ENCODE peak calls at places on chromosome 15, in nine cellular contexts. H is body of pancreas, N is lower leg skin, P is tibial nerve, Q is heart left ventricle, L is K562, X is thyroid gland, S is IMR-90, K is adrenal gland. V is an unnamed sample.

GRCh38 chr15:70752142-70752754 is 11.1 kb downstream of the UACA start:
- DNase-seq in H (no peak), N (peak; percentile 67), P (peak; percentile 71), Q (peak; percentile 83), L (no peak), X (no peak), S (no peak), K (no peak), V (no peak)

GRCh38 chr15:57510647-57511046 is 81.1 kb upstream of the MYZAP start:
- DNase-seq in H (peak; percentile 94), N (no peak), P (no peak), Q (peak; percentile 74), L (no peak), X (peak; percentile 54), S (peak; percentile 93), K (no peak), V (no peak)

GRCh38 chr15:29937956-29938355 is 115.7 kb upstream of the TJP1 start:
- DNase-seq in H (no peak), N (no peak), P (no peak), Q (no peak), L (no peak), X (no peak), S (peak; percentile 91), K (no peak), V (no peak)

GRCh38 chr15:35696767-35697231 is 150.8 kb upstream of the DPH6 start:
- DNase-seq in H (no peak), N (no peak), P (no peak), Q (no peak), L (peak; percentile 24), X (no peak), S (peak; percentile 93), K (no peak), V (peak; percentile 59)

GRCh38 chr15:100112061-100112420 is 229.7 kb downstream of the ADAMTS17 start:
- DNase-seq in H (no peak), N (no peak), P (no peak), Q (no peak), L (no peak), X (peak; percentile 31), S (no peak), K (no peak), V (no peak)

GRCh38 chr15:69956417-69956816 is 141.3 kb downstream of the TLE3 start:
- DNase-seq in H (no peak), N (no peak), P (no peak), Q (no peak), L (no peak), X (no peak), S (no peak), K (no peak), V (no peak)

GRCh38 chr15:36903922-36904479 is 196.3 kb downstream of the MEIS2 start:
- DNase-seq in H (peak; percentile 49), N (peak; percentile 50), P (no peak), Q (no peak), L (no peak), X (no peak), S (no peak), K (no peak), V (no peak)

GRCh38 chr15:66670698-66671580 is 31.1 kb upstream of the SMAD6 start:
- DNase-seq in H (peak; percentile 91), N (no peak), P (no peak), Q (no peak), L (peak; percentile 91), X (peak; percentile 44), S (no peak), K (no peak), V (no peak)

GRCh38 chr15:96272427-96272826 is 58.1 kb upstream of the NR2F2 start:
- DNase-seq in H (no peak), N (no peak), P (no peak), Q (no peak), L (no peak), X (no peak), S (no peak), K (no peak), V (no peak)

GRCh38 chr15:99564221-99565030 is 1.4 kb upstream of the MEF2A start:
- DNase-seq in H (peak; percentile 37), N (no peak), P (peak; percentile 38), Q (peak; percentile 54), L (no peak), X (peak; percentile 31), S (peak; percentile 13), K (peak; percentile 68), V (no peak)

GRCh38 chr15:70765504-70766281 is 2.3 kb upstream of the UACA start:
- DNase-seq in H (no peak), N (no peak), P (no peak), Q (no peak), L (no peak), X (no peak), S (peak; percentile 63), K (no peak), V (no peak)

GRCh38 chr15:76310470-76311070 is 699 bp downstream of the ETFA start:
- DNase-seq in H (no peak), N (no peak), P (no peak), Q (no peak), L (peak; percentile 47), X (peak; percentile 29), S (no peak), K (peak; percentile 55), V (peak; percentile 12)

GRCh38 chr15:60096157-60096556 is 92.0 kb downstream of the FOXB1 start:
- DNase-seq in H (no peak), N (no peak), P (no peak), Q (no peak), L (no peak), X (no peak), S (peak; percentile 47), K (no peak), V (no peak)

GRCh38 chr15:38843736-38844590 is 279.3 kb upstream of the RASGRP1 start:
- DNase-seq in H (no peak), N (no peak), P (no peak), Q (no peak), L (no peak), X (no peak), S (peak; percentile 81), K (no peak), V (peak; percentile 9)

GRCh38 chr15:58224068-58224467 is 85.9 kb downstream of the AQP9 start:
- DNase-seq in H (no peak), N (no peak), P (no peak), Q (peak; percentile 60), L (no peak), X (peak; percentile 45), S (no peak), K (no peak), V (no peak)

GRCh38 chr15:34304613-34305012 is 33.0 kb downstream of the SLC12A6 start:
- DNase-seq in H (no peak), N (no peak), P (no peak), Q (no peak), L (no peak), X (no peak), S (peak; percentile 82), K (no peak), V (no peak)

GRCh38 chr15:34679326-34679725 is 75.5 kb downstream of the GJD2 start:
- DNase-seq in H (no peak), N (no peak), P (no peak), Q (no peak), L (no peak), X (no peak), S (peak; percentile 15), K (no peak), V (no peak)

GRCh38 chr15:68795298-68795848 is 25.3 kb downstream of the ANP32A start:
- DNase-seq in H (peak; percentile 86), N (peak; percentile 95), P (peak; percentile 83), Q (peak; percentile 94), L (no peak), X (peak; percentile 93), S (peak; percentile 57), K (peak; percentile 72), V (no peak)

GRCh38 chr15:85831415-85832113 is 36.8 kb upstream of the KLHL25 start:
- DNase-seq in H (peak; percentile 77), N (peak; percentile 46), P (peak; percentile 82), Q (peak; percentile 60), L (peak; percentile 26), X (peak; percentile 69), S (peak; percentile 48), K (peak; percentile 82), V (peak; percentile 23)

GRCh38 chr15:80929225-80929624 is 60.4 kb downstream of the MESD start:
- DNase-seq in H (no peak), N (no peak), P (no peak), Q (no peak), L (no peak), X (no peak), S (peak; percentile 89), K (no peak), V (peak; percentile 81)

GRCh38 chr15:62889734-62890505 is 152.6 kb upstream of the TPM1 start:
- DNase-seq in H (peak; percentile 64), N (peak; percentile 64), P (peak; percentile 49), Q (no peak), L (no peak), X (no peak), S (peak; percentile 59), K (no peak), V (no peak)
- TF ChIP-seq POLR2A in H (peak; percentile 58), N (no peak), P (no peak), Q (no peak), L (no peak), X (no peak), S (no peak), K (no peak), V (no peak)

DNA sequence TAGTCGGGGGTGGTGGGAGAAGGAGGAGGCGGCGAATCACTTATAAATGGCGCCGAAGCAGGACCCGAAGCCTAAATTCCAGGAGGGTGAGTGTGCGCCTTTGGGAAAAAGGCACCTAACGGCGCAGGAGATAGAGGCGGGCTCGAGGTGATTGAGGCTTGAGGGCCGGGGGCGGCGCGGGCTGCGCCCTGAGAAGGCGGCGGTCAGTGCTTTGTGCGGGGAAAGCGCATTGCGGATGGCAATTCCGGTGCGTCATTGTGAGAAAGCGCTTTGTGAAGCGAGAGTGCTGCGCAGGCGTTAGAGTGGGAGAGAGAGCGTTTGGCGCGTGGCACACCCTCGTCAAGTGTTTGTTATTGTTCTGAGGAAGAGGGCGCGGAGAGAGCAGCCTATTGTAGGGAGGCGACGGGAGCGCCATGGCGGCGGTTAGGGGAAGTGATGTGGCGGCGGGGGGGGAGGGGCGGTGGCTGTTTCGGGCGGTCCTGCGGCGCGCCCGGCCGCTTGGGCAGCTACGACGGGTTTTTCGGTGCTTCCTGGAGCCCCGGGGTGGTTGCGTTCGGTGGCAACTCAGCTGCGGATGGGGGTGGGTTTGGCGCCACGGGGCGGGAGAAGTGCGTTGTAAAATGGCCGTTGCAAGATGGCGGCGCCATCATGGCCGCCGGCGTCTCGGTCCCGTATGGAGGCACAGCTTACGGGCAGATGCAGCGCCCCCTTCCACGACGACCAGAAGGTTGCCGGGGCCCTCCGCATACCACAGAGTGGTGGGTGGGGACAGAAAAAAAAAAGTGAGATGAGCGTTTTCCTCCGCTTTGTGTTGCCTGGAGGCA is 494 bp downstream of the MORF4L1 start:
- DNase-seq in H (peak; percentile 82), N (peak; percentile 72), P (peak; percentile 53), Q (peak; percentile 89), L (peak; percentile 81), X (peak; percentile 76), S (peak; percentile 93), K (peak; percentile 79), V (peak; percentile 30)
- TF ChIP-seq POLR2A in H (peak; percentile 97), N (no peak), P (peak; percentile 79), Q (peak; percentile 84), L (peak; percentile 90), X (peak; percentile 58), S (peak; percentile 92), K (peak; percentile 91), V (peak; percentile 73)

GRCh38 chr15:92884813-92885461 is 15.2 kb upstream of the CHD2 start:
- DNase-seq in H (no peak), N (no peak), P (no peak), Q (no peak), L (no peak), X (no peak), S (peak; percentile 28), K (no peak), V (no peak)
- TF ChIP-seq POLR2A in H (no peak), N (no peak), P (no peak), Q (no peak), L (no peak), X (no peak), S (no peak), K (no peak), V (no peak)

GRCh38 chr15:64354683-64355558 is 1.1 kb downstream of the CSNK1G1 start:
- DNase-seq in H (peak; percentile 9), N (no peak), P (no peak), Q (no peak), L (no peak), X (no peak), S (no peak), K (no peak), V (no peak)
- TF ChIP-seq POLR2A in H (no peak), N (no peak), P (no peak), Q (no peak), L (no peak), X (no peak), S (no peak), K (no peak), V (no peak)

V was measured in H54.